ENCODE peak calls at places on chromosomes 13 and 19, in eight cellular contexts. V is heart left ventricle, I is sigmoid colon, J is cardiac muscle cell, S is aorta, A is BE2C, T is A549, F is Peyer's patch. B is an unnamed sample. For H3K4me1, the result is how much of the 10 kb centered on the place peaks cover.

GRCh38 chr13:54183166-54183565 is 1154.6 kb downstream of the OLFM4 start:
- DNase-seq in F (no peak), T (no peak), I (no peak), A (no peak), J (no peak), V (no peak), S (no peak), B (no peak)

GRCh38 chr19:40768936-40769335 is 6.4 kb upstream of the MIA start:
- DNase-seq in A (no peak), S (no peak), V (no peak), T (no peak), I (no peak), J (no peak), F (no peak), B (no peak)

GRCh38 chr13:35747594-35747993 is 271.1 kb upstream of the MAB21L1 start:
- DNase-seq in V (no peak), J (peak), T (no peak), A (no peak), F (no peak), S (no peak), I (no peak), B (no peak)

GRCh38 chr13:85148009-85148408 is 651.2 kb downstream of the SLITRK6 start:
- DNase-seq in S (no peak), J (peak), V (no peak), A (peak), F (no peak), I (no peak), T (peak), B (peak)

GRCh38 chr13:111281751-111282311 is 38.6 kb upstream of the TEX29 start:
- DNase-seq in A (no peak), I (no peak), F (no peak), V (no peak), S (no peak), T (no peak), J (peak), B (no peak)

GRCh38 chr13:35814573-35814972 is 316.6 kb downstream of the DCLK1 start:
- DNase-seq in J (no peak), S (no peak), T (no peak), F (no peak), V (no peak), I (no peak), A (no peak), B (peak)

GRCh38 chr19:33715462-33715861 is 81.2 kb upstream of the KCTD15 start:
- DNase-seq in A (no peak), T (no peak), J (no peak), F (no peak), I (peak), V (no peak), S (peak), B (no peak)

GRCh38 chr13:31444266-31444862 is 244.6 kb downstream of the B3GLCT start:
- DNase-seq in A (no peak), J (peak), V (no peak), F (no peak), T (no peak), I (no peak), S (no peak), B (no peak)

GRCh38 chr13:75135325-75135825 is 346.6 kb downstream of the TBC1D4 start:
- DNase-seq in S (no peak), I (no peak), T (peak), J (peak), A (no peak), F (no peak), V (no peak), B (peak)

GRCh38 chr19:30253581-30253996 is 118.6 kb upstream of the ZNF536 start:
- DNase-seq in T (no peak), F (no peak), V (no peak), J (no peak), S (no peak), I (no peak), A (peak), B (peak)

GRCh38 chr19:3024870-3025515 is 4.1 kb downstream of the TLE2 start:
- DNase-seq in F (no peak), I (no peak), J (no peak), V (no peak), S (no peak), T (no peak), A (peak), B (no peak)

GRCh38 chr19:46384396-46384795 is 29.0 kb downstream of the CCDC8 start:
- DNase-seq in F (no peak), J (no peak), S (peak), A (no peak), V (peak), T (no peak), I (peak), B (no peak)

GRCh38 chr19:51751655-51752054 is at the start of gene FPR1:
- DNase-seq in A (no peak), T (no peak), I (no peak), V (no peak), F (no peak), J (peak), S (no peak), B (peak)

GRCh38 chr13:24693862-24694471 is 13.8 kb downstream of the ATP12A start:
- DNase-seq in A (peak), J (peak), V (no peak), T (peak), I (no peak), S (no peak), F (peak), B (peak)

GRCh38 chr19:33193864-33194362 is at the start of gene LRP3:
- DNase-seq in S (peak), F (no peak), J (peak), A (peak), T (peak), V (peak), I (no peak), B (peak)

GRCh38 chr13:31090921-31091624 is 70.6 kb downstream of the HSPH1 start:
- DNase-seq in F (no peak), T (no peak), A (no peak), V (no peak), I (no peak), S (no peak), J (peak), B (no peak)

GRCh38 chr19:52398091-52398461 is 427 bp downstream of the ZNF528 start:
- DNase-seq in F (no peak), V (no peak), I (no peak), T (no peak), S (no peak), J (peak), A (peak), B (no peak)

GRCh38 chr13:113996912-113997745 is 23.3 kb upstream of the C13orf46 start:
- DNase-seq in I (no peak), S (peak), A (no peak), J (no peak), T (no peak), F (no peak), V (peak), B (no peak)

GRCh38 chr13:85590231-85590931 is 208.8 kb downstream of the SLITRK6 start:
- DNase-seq in A (no peak), I (no peak), S (no peak), J (no peak), T (peak), V (no peak), F (no peak), B (no peak)

GRCh38 chr13:31978021-31978420 is 53.6 kb upstream of the FRY start:
- DNase-seq in F (no peak), I (no peak), V (no peak), A (no peak), S (no peak), J (no peak), T (no peak), B (no peak)

GRCh38 chr19:46944918-46945628 is 74.6 kb upstream of the NPAS1 start:
- DNase-seq in S (peak), V (peak), F (no peak), I (peak), J (peak), A (peak), T (no peak), B (peak)

GRCh38 chr19:35144600-35145436 is 1.8 kb downstream of the FXYD7 start:
- DNase-seq in A (no peak), F (peak), T (peak), V (no peak), S (no peak), I (no peak), J (peak), B (peak)

GRCh38 chr19:58372311-58373133 is 8.3 kb downstream of the ZNF837 start:
- DNase-seq in T (no peak), F (no peak), J (no peak), S (no peak), I (no peak), V (peak), A (no peak), B (no peak)

GRCh38 chr19:15173746-15174404 is 26.9 kb downstream of the NOTCH3 start:
- DNase-seq in F (no peak), T (no peak), A (no peak), J (peak), S (no peak), I (no peak), V (no peak), B (no peak)

GRCh38 chr13:105428816-105429215 is 1106.6 kb downstream of the EFNB2 start:
- DNase-seq in V (no peak), I (no peak), J (peak), A (no peak), S (no peak), T (no peak), F (no peak), B (no peak)

GRCh38 chr13:26726684-26727083 is 33.9 kb downstream of the GPR12 start:
- DNase-seq in J (no peak), V (no peak), I (no peak), F (no peak), A (no peak), S (no peak), T (no peak), B (no peak)

GRCh38 chr19:53878786-53879144 is 3.2 kb upstream of the PRKCG start:
- DNase-seq in V (no peak), J (no peak), T (peak), A (no peak), S (no peak), F (no peak), I (no peak), B (no peak)

GRCh38 chr19:35852029-35852780 is at the start of gene NPHS1:
- DNase-seq in J (no peak), S (no peak), V (no peak), F (no peak), T (no peak), A (no peak), I (no peak), B (no peak)

GRCh38 chr13:33128134-33128533 is 111.9 kb downstream of the KL start:
- DNase-seq in A (no peak), I (no peak), F (no peak), V (no peak), T (no peak), S (no peak), J (no peak), B (no peak)

GRCh38 chr13:83295684-83296083 is 586.6 kb downstream of the SLITRK1 start:
- DNase-seq in F (no peak), I (no peak), V (no peak), J (no peak), A (no peak), T (no peak), S (no peak), B (no peak)

GRCh38 chr13:30418075-30418715 is 4.1 kb upstream of the UBE2L5 start:
- DNase-seq in T (no peak), A (no peak), S (no peak), J (no peak), I (no peak), F (no peak), V (no peak), B (no peak)

GRCh38 chr19:30879225-30879624 is 470.0 kb downstream of the TSHZ3 start:
- DNase-seq in S (no peak), A (peak), T (no peak), F (no peak), V (no peak), J (no peak), I (no peak), B (no peak)

GRCh38 chr19:50531171-50531612 is 17.5 kb upstream of the ASPDH start:
- DNase-seq in I (no peak), S (no peak), A (no peak), T (no peak), V (no peak), F (no peak), J (no peak), B (no peak)

GRCh38 chr19:18611327-18612050 is 1.2 kb upstream of the TMEM59L start:
- DNase-seq in J (no peak), T (no peak), V (no peak), A (no peak), S (no peak), F (no peak), I (no peak), B (no peak)
- H3K4me3 ChIP-seq in J (peak), T (peak), V (no peak), A (no peak), S (no peak), F (no peak), I (peak), B (peak)

GRCh38 chr19:8512991-8513686 is 828 bp downstream of the ZNF414 start:
- DNase-seq in T (no peak), S (no peak), J (no peak), A (no peak), F (no peak), I (no peak), V (peak), B (no peak)

GRCh38 chr19:8513687-8514504 is at the start of gene ZNF414:
- DNase-seq in J (peak), V (peak), A (peak), I (peak), S (peak), T (peak), F (peak), B (peak)

GRCh38 chr19:8512115-8512967 is 1.6 kb downstream of the ZNF414 start:
- DNase-seq in T (peak), S (no peak), A (peak), J (peak), F (no peak), V (peak), I (no peak), B (peak)

GRCh38 chr19:8517551-8518442 is 3.8 kb upstream of the ZNF414 start:
- DNase-seq in T (no peak), I (no peak), F (peak), V (no peak), S (no peak), J (peak), A (no peak), B (no peak)

GRCh38 chr19:8515317-8515716 is 1.4 kb upstream of the ZNF414 start:
- DNase-seq in I (no peak), F (no peak), A (no peak), S (no peak), V (peak), T (no peak), J (no peak), B (no peak)
- H3K4me1 ChIP-seq in I (under half), F (under half), A (under half), S (under half), V (under half), T (under half), J (under half), B (under half)

GRCh38 chr19:57004418-57004817 is 115.4 kb upstream of the USP29 start:
- DNase-seq in F (no peak), J (no peak), S (no peak), V (no peak), T (no peak), I (peak), A (no peak), B (no peak)
- H3K4me3 ChIP-seq in F (no peak), J (no peak), S (no peak), V (no peak), T (no peak), I (no peak), A (no peak), B (no peak)

GRCh38 chr19:45103625-45104319 is 10.8 kb downstream of the PPP1R37 start:
- DNase-seq in T (no peak), F (no peak), J (no peak), S (no peak), I (no peak), V (peak), A (no peak), B (peak)
- H3K4me1 ChIP-seq in T (under half), F (under half), J (under half), S (under half), I (under half), V (under half), A (under half), B (under half)

DNA sequence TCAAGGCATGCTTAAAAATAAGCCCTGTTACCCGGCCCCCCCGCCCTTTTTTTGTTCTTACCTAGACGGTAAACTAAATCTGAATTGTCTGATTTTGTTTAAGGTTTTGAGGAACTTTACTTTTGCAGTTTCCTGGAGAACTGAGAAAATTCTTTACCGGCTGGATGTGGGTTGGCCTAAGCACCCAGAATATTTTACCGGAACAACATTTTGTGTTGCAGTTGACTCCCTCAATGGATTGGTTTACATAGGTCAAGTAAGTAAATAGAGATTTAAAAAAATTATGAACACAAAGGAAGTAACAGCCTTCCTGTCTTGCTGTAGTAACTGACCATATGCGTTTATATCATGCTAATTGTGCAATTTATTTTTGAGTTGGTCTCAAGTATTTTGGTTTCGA is 777 bp downstream of the NHLRC3 start:
- DNase-seq in F (no peak), V (no peak), J (no peak), A (no peak), S (no peak), I (no peak), T (no peak), B (no peak)
- H3K4me3 ChIP-seq in F (peak), V (peak), J (peak), A (peak), S (peak), I (peak), T (peak), B (peak)

GRCh38 chr19:11164278-11164677 is 8.7 kb upstream of the SPC24 start:
- DNase-seq in I (no peak), S (no peak), T (no peak), V (no peak), J (no peak), F (no peak), A (no peak), B (no peak)
- H3K4me1 ChIP-seq in I (under half), S (under half), T (under half), V (under half), J (under half), F (under half), A (under half), B (under half)